ENCODE peak calls at places on chromosomes 12 and 14, in nine cellular contexts. One of them, this sample, is unnamed.

GRCh38 chr14:103141117-103141796 is 18.0 kb downstream of the TNFAIP2 start:
- DNase-seq in AG08396: peak
- DNase-seq in putamen: no peak
- DNase-seq in activated CD4-positive, CD25-positive, alpha-beta regulatory T cell treated with anti-CD3 and anti-CD28 coated beads, Interleukin-2, amount 50 U/mL, for 16 hours: no peak
- DNase-seq in occipital lobe: no peak
- DNase-seq in activated CD4-positive, alpha-beta memory T cell treated with anti-CD3 and anti-CD28 coated beads for 36 hours: peak
- DNase-seq in left cardiac atrium: no peak
- DNase-seq in WTC11: peak
- DNase-seq in HEK293T: peak
- DNase-seq in this sample: peak

GRCh38 chr14:93219103-93219726 is 12.2 kb downstream of the UBR7 start:
- DNase-seq in HEK293T: peak
- DNase-seq in WTC11: peak
- DNase-seq in activated CD4-positive, alpha-beta memory T cell treated with anti-CD3 and anti-CD28 coated beads for 36 hours: peak
- DNase-seq in left cardiac atrium: no peak
- DNase-seq in putamen: no peak
- DNase-seq in occipital lobe: no peak
- DNase-seq in AG08396: no peak
- DNase-seq in activated CD4-positive, CD25-positive, alpha-beta regulatory T cell treated with anti-CD3 and anti-CD28 coated beads, Interleukin-2, amount 50 U/mL, for 16 hours: peak
- DNase-seq in this sample: peak

GRCh38 chr14:93879362-93879983 is 47.7 kb upstream of the FAM181A start:
- DNase-seq in WTC11: no peak
- DNase-seq in left cardiac atrium: no peak
- DNase-seq in activated CD4-positive, CD25-positive, alpha-beta regulatory T cell treated with anti-CD3 and anti-CD28 coated beads, Interleukin-2, amount 50 U/mL, for 16 hours: no peak
- DNase-seq in AG08396: no peak
- DNase-seq in HEK293T: no peak
- DNase-seq in activated CD4-positive, alpha-beta memory T cell treated with anti-CD3 and anti-CD28 coated beads for 36 hours: no peak
- DNase-seq in occipital lobe: no peak
- DNase-seq in putamen: no peak
- DNase-seq in this sample: no peak

GRCh38 chr12:24025153-24025798 is 75.8 kb upstream of the SOX5 start:
- DNase-seq in left cardiac atrium: no peak
- DNase-seq in activated CD4-positive, alpha-beta memory T cell treated with anti-CD3 and anti-CD28 coated beads for 36 hours: no peak
- DNase-seq in putamen: no peak
- DNase-seq in activated CD4-positive, CD25-positive, alpha-beta regulatory T cell treated with anti-CD3 and anti-CD28 coated beads, Interleukin-2, amount 50 U/mL, for 16 hours: no peak
- DNase-seq in HEK293T: no peak
- DNase-seq in AG08396: no peak
- DNase-seq in WTC11: no peak
- DNase-seq in occipital lobe: no peak
- DNase-seq in this sample: no peak

GRCh38 chr12:99390707-99391106 is 256.8 kb upstream of the GARIN6 start:
- DNase-seq in AG08396: no peak
- DNase-seq in activated CD4-positive, CD25-positive, alpha-beta regulatory T cell treated with anti-CD3 and anti-CD28 coated beads, Interleukin-2, amount 50 U/mL, for 16 hours: no peak
- DNase-seq in putamen: no peak
- DNase-seq in WTC11: peak
- DNase-seq in occipital lobe: no peak
- DNase-seq in HEK293T: peak
- DNase-seq in left cardiac atrium: no peak
- DNase-seq in activated CD4-positive, alpha-beta memory T cell treated with anti-CD3 and anti-CD28 coated beads for 36 hours: no peak
- DNase-seq in this sample: peak

GRCh38 chr14:32202941-32203882 is at the start of gene RNU6-8:
- DNase-seq in occipital lobe: peak
- DNase-seq in activated CD4-positive, CD25-positive, alpha-beta regulatory T cell treated with anti-CD3 and anti-CD28 coated beads, Interleukin-2, amount 50 U/mL, for 16 hours: peak
- DNase-seq in putamen: peak
- DNase-seq in HEK293T: peak
- DNase-seq in WTC11: peak
- DNase-seq in activated CD4-positive, alpha-beta memory T cell treated with anti-CD3 and anti-CD28 coated beads for 36 hours: peak
- DNase-seq in AG08396: peak
- DNase-seq in left cardiac atrium: peak
- DNase-seq in this sample: peak

GRCh38 chr12:13273850-13274249 is 77.3 kb downstream of the EMP1 start:
- DNase-seq in activated CD4-positive, CD25-positive, alpha-beta regulatory T cell treated with anti-CD3 and anti-CD28 coated beads, Interleukin-2, amount 50 U/mL, for 16 hours: no peak
- DNase-seq in WTC11: no peak
- DNase-seq in HEK293T: no peak
- DNase-seq in putamen: peak
- DNase-seq in left cardiac atrium: no peak
- DNase-seq in occipital lobe: peak
- DNase-seq in AG08396: no peak
- DNase-seq in activated CD4-positive, alpha-beta memory T cell treated with anti-CD3 and anti-CD28 coated beads for 36 hours: no peak
- DNase-seq in this sample: no peak

GRCh38 chr14:103894034-103894722 is 34.1 kb upstream of the TDRD9 start:
- DNase-seq in AG08396: no peak
- DNase-seq in WTC11: no peak
- DNase-seq in HEK293T: no peak
- DNase-seq in activated CD4-positive, CD25-positive, alpha-beta regulatory T cell treated with anti-CD3 and anti-CD28 coated beads, Interleukin-2, amount 50 U/mL, for 16 hours: no peak
- DNase-seq in putamen: no peak
- DNase-seq in activated CD4-positive, alpha-beta memory T cell treated with anti-CD3 and anti-CD28 coated beads for 36 hours: no peak
- DNase-seq in left cardiac atrium: no peak
- DNase-seq in occipital lobe: no peak
- DNase-seq in this sample: no peak

GRCh38 chr14:37195327-37195726 is 2.4 kb upstream of the MIPOL1 start:
- DNase-seq in AG08396: peak
- DNase-seq in left cardiac atrium: no peak
- DNase-seq in activated CD4-positive, CD25-positive, alpha-beta regulatory T cell treated with anti-CD3 and anti-CD28 coated beads, Interleukin-2, amount 50 U/mL, for 16 hours: no peak
- DNase-seq in WTC11: no peak
- DNase-seq in HEK293T: no peak
- DNase-seq in putamen: no peak
- DNase-seq in activated CD4-positive, alpha-beta memory T cell treated with anti-CD3 and anti-CD28 coated beads for 36 hours: no peak
- DNase-seq in occipital lobe: no peak
- DNase-seq in this sample: no peak

GRCh38 chr14:99383457-99384428 is 96.9 kb downstream of the SETD3 start:
- DNase-seq in HEK293T: no peak
- DNase-seq in activated CD4-positive, CD25-positive, alpha-beta regulatory T cell treated with anti-CD3 and anti-CD28 coated beads, Interleukin-2, amount 50 U/mL, for 16 hours: no peak
- DNase-seq in WTC11: no peak
- DNase-seq in putamen: no peak
- DNase-seq in AG08396: no peak
- DNase-seq in left cardiac atrium: no peak
- DNase-seq in activated CD4-positive, alpha-beta memory T cell treated with anti-CD3 and anti-CD28 coated beads for 36 hours: no peak
- DNase-seq in occipital lobe: no peak
- DNase-seq in this sample: no peak

GRCh38 chr14:81400202-81400678 is at the start of gene STON2:
- DNase-seq in AG08396: peak
- DNase-seq in WTC11: no peak
- DNase-seq in activated CD4-positive, alpha-beta memory T cell treated with anti-CD3 and anti-CD28 coated beads for 36 hours: peak
- DNase-seq in left cardiac atrium: no peak
- DNase-seq in occipital lobe: no peak
- DNase-seq in putamen: no peak
- DNase-seq in activated CD4-positive, CD25-positive, alpha-beta regulatory T cell treated with anti-CD3 and anti-CD28 coated beads, Interleukin-2, amount 50 U/mL, for 16 hours: no peak
- DNase-seq in HEK293T: peak
- DNase-seq in this sample: peak

GRCh38 chr14:78455896-78456435 is 285.8 kb downstream of the NRXN3 start:
- DNase-seq in activated CD4-positive, alpha-beta memory T cell treated with anti-CD3 and anti-CD28 coated beads for 36 hours: no peak
- DNase-seq in HEK293T: no peak
- DNase-seq in AG08396: no peak
- DNase-seq in putamen: peak
- DNase-seq in activated CD4-positive, CD25-positive, alpha-beta regulatory T cell treated with anti-CD3 and anti-CD28 coated beads, Interleukin-2, amount 50 U/mL, for 16 hours: no peak
- DNase-seq in WTC11: no peak
- DNase-seq in occipital lobe: peak
- DNase-seq in left cardiac atrium: no peak
- DNase-seq in this sample: no peak

GRCh38 chr14:51004801-51005526 is 60.7 kb upstream of the PYGL start:
- DNase-seq in HEK293T: no peak
- DNase-seq in left cardiac atrium: no peak
- DNase-seq in WTC11: no peak
- DNase-seq in AG08396: peak
- DNase-seq in occipital lobe: no peak
- DNase-seq in activated CD4-positive, alpha-beta memory T cell treated with anti-CD3 and anti-CD28 coated beads for 36 hours: no peak
- DNase-seq in putamen: no peak
- DNase-seq in activated CD4-positive, CD25-positive, alpha-beta regulatory T cell treated with anti-CD3 and anti-CD28 coated beads, Interleukin-2, amount 50 U/mL, for 16 hours: no peak
- DNase-seq in this sample: peak

GRCh38 chr14:59852350-59852749 is 18.2 kb downstream of the RTN1 start:
- DNase-seq in putamen: no peak
- DNase-seq in occipital lobe: no peak
- DNase-seq in activated CD4-positive, alpha-beta memory T cell treated with anti-CD3 and anti-CD28 coated beads for 36 hours: no peak
- DNase-seq in WTC11: no peak
- DNase-seq in left cardiac atrium: no peak
- DNase-seq in activated CD4-positive, CD25-positive, alpha-beta regulatory T cell treated with anti-CD3 and anti-CD28 coated beads, Interleukin-2, amount 50 U/mL, for 16 hours: no peak
- DNase-seq in HEK293T: no peak
- DNase-seq in AG08396: no peak
- DNase-seq in this sample: no peak

GRCh38 chr12:125015680-125016310 is 22.4 kb downstream of the BRI3BP start:
- DNase-seq in HEK293T: no peak
- DNase-seq in occipital lobe: peak
- DNase-seq in WTC11: no peak
- DNase-seq in AG08396: no peak
- DNase-seq in left cardiac atrium: no peak
- DNase-seq in activated CD4-positive, CD25-positive, alpha-beta regulatory T cell treated with anti-CD3 and anti-CD28 coated beads, Interleukin-2, amount 50 U/mL, for 16 hours: no peak
- DNase-seq in putamen: peak
- DNase-seq in activated CD4-positive, alpha-beta memory T cell treated with anti-CD3 and anti-CD28 coated beads for 36 hours: no peak
- DNase-seq in this sample: peak

GRCh38 chr12:80211671-80212070 is 112.3 kb downstream of the OTOGL start:
- DNase-seq in AG08396: no peak
- DNase-seq in WTC11: no peak
- DNase-seq in HEK293T: no peak
- DNase-seq in occipital lobe: no peak
- DNase-seq in activated CD4-positive, CD25-positive, alpha-beta regulatory T cell treated with anti-CD3 and anti-CD28 coated beads, Interleukin-2, amount 50 U/mL, for 16 hours: no peak
- DNase-seq in putamen: no peak
- DNase-seq in activated CD4-positive, alpha-beta memory T cell treated with anti-CD3 and anti-CD28 coated beads for 36 hours: no peak
- DNase-seq in left cardiac atrium: no peak
- DNase-seq in this sample: no peak

GRCh38 chr14:104864267-104865068 is 600 bp upstream of the CEP170B start:
- DNase-seq in activated CD4-positive, alpha-beta memory T cell treated with anti-CD3 and anti-CD28 coated beads for 36 hours: peak
- DNase-seq in left cardiac atrium: no peak
- DNase-seq in HEK293T: no peak
- DNase-seq in WTC11: peak
- DNase-seq in occipital lobe: no peak
- DNase-seq in putamen: no peak
- DNase-seq in activated CD4-positive, CD25-positive, alpha-beta regulatory T cell treated with anti-CD3 and anti-CD28 coated beads, Interleukin-2, amount 50 U/mL, for 16 hours: no peak
- DNase-seq in AG08396: no peak
- DNase-seq in this sample: no peak

GRCh38 chr14:53295372-53295771 is 142.2 kb upstream of the DDHD1 start:
- DNase-seq in AG08396: no peak
- DNase-seq in HEK293T: no peak
- DNase-seq in WTC11: no peak
- DNase-seq in putamen: no peak
- DNase-seq in left cardiac atrium: no peak
- DNase-seq in occipital lobe: no peak
- DNase-seq in activated CD4-positive, CD25-positive, alpha-beta regulatory T cell treated with anti-CD3 and anti-CD28 coated beads, Interleukin-2, amount 50 U/mL, for 16 hours: no peak
- DNase-seq in activated CD4-positive, alpha-beta memory T cell treated with anti-CD3 and anti-CD28 coated beads for 36 hours: no peak
- DNase-seq in this sample: no peak

GRCh38 chr12:90682398-90682797 is 272.6 kb downstream of the CCER1 start:
- DNase-seq in activated CD4-positive, CD25-positive, alpha-beta regulatory T cell treated with anti-CD3 and anti-CD28 coated beads, Interleukin-2, amount 50 U/mL, for 16 hours: no peak
- DNase-seq in putamen: no peak
- DNase-seq in occipital lobe: no peak
- DNase-seq in left cardiac atrium: no peak
- DNase-seq in activated CD4-positive, alpha-beta memory T cell treated with anti-CD3 and anti-CD28 coated beads for 36 hours: no peak
- DNase-seq in WTC11: no peak
- DNase-seq in HEK293T: no peak
- DNase-seq in AG08396: peak
- DNase-seq in this sample: no peak

GRCh38 chr12:57899010-57899662 is 42.2 kb upstream of the ATP23 start:
- DNase-seq in WTC11: no peak
- DNase-seq in activated CD4-positive, CD25-positive, alpha-beta regulatory T cell treated with anti-CD3 and anti-CD28 coated beads, Interleukin-2, amount 50 U/mL, for 16 hours: peak
- DNase-seq in activated CD4-positive, alpha-beta memory T cell treated with anti-CD3 and anti-CD28 coated beads for 36 hours: peak
- DNase-seq in putamen: no peak
- DNase-seq in occipital lobe: no peak
- DNase-seq in AG08396: peak
- DNase-seq in HEK293T: no peak
- DNase-seq in left cardiac atrium: no peak
- DNase-seq in this sample: peak

GRCh38 chr12:90832427-90832826 is 122.5 kb downstream of the CCER1 start:
- DNase-seq in putamen: no peak
- DNase-seq in AG08396: no peak
- DNase-seq in HEK293T: no peak
- DNase-seq in activated CD4-positive, CD25-positive, alpha-beta regulatory T cell treated with anti-CD3 and anti-CD28 coated beads, Interleukin-2, amount 50 U/mL, for 16 hours: no peak
- DNase-seq in activated CD4-positive, alpha-beta memory T cell treated with anti-CD3 and anti-CD28 coated beads for 36 hours: no peak
- DNase-seq in WTC11: no peak
- DNase-seq in occipital lobe: no peak
- DNase-seq in left cardiac atrium: no peak
- DNase-seq in this sample: no peak

GRCh38 chr12:79844693-79845092 is 90.2 kb downstream of the PPP1R12A start:
- DNase-seq in AG08396: peak
- DNase-seq in occipital lobe: no peak
- DNase-seq in left cardiac atrium: no peak
- DNase-seq in activated CD4-positive, CD25-positive, alpha-beta regulatory T cell treated with anti-CD3 and anti-CD28 coated beads, Interleukin-2, amount 50 U/mL, for 16 hours: no peak
- DNase-seq in HEK293T: no peak
- DNase-seq in WTC11: no peak
- DNase-seq in activated CD4-positive, alpha-beta memory T cell treated with anti-CD3 and anti-CD28 coated beads for 36 hours: no peak
- DNase-seq in putamen: no peak
- DNase-seq in this sample: no peak

GRCh38 chr12:24759155-24759554 is 189.7 kb downstream of the BCAT1 start:
- DNase-seq in AG08396: no peak
- DNase-seq in HEK293T: no peak
- DNase-seq in putamen: no peak
- DNase-seq in left cardiac atrium: no peak
- DNase-seq in activated CD4-positive, CD25-positive, alpha-beta regulatory T cell treated with anti-CD3 and anti-CD28 coated beads, Interleukin-2, amount 50 U/mL, for 16 hours: no peak
- DNase-seq in occipital lobe: no peak
- DNase-seq in WTC11: no peak
- DNase-seq in activated CD4-positive, alpha-beta memory T cell treated with anti-CD3 and anti-CD28 coated beads for 36 hours: no peak
- DNase-seq in this sample: no peak

GRCh38 chr12:57522887-57523705 is 472 bp downstream of the MBD6 start:
- DNase-seq in occipital lobe: no peak
- DNase-seq in activated CD4-positive, alpha-beta memory T cell treated with anti-CD3 and anti-CD28 coated beads for 36 hours: peak
- DNase-seq in WTC11: peak
- DNase-seq in putamen: peak
- DNase-seq in HEK293T: peak
- DNase-seq in AG08396: peak
- DNase-seq in left cardiac atrium: peak
- DNase-seq in activated CD4-positive, CD25-positive, alpha-beta regulatory T cell treated with anti-CD3 and anti-CD28 coated beads, Interleukin-2, amount 50 U/mL, for 16 hours: no peak
- DNase-seq in this sample: no peak

GRCh38 chr14:92740440-92740839 is 8.0 kb downstream of the LGMN start:
- DNase-seq in AG08396: no peak
- DNase-seq in HEK293T: no peak
- DNase-seq in activated CD4-positive, alpha-beta memory T cell treated with anti-CD3 and anti-CD28 coated beads for 36 hours: no peak
- DNase-seq in left cardiac atrium: no peak
- DNase-seq in occipital lobe: no peak
- DNase-seq in putamen: peak
- DNase-seq in WTC11: no peak
- DNase-seq in activated CD4-positive, CD25-positive, alpha-beta regulatory T cell treated with anti-CD3 and anti-CD28 coated beads, Interleukin-2, amount 50 U/mL, for 16 hours: no peak
- DNase-seq in this sample: no peak

This sample was measured in SHP77.